ENCODE peak calls at places on chromosomes 6 and 20, in ten cellular contexts. Z is OCI-LY7; D is cardiac muscle cell; N is CD8-positive, alpha-beta T cell; B is tibial artery; U is transverse colon; R is PC-3; Y is fibroblast of lung; T is esophagus squamous epithelium; K is psoas muscle. W is an unnamed sample.
A peak's percentile ranks its signal among the peaks of the same experiment; 100 is the strongest.

GRCh38 chr20:58515240-58516212 is at the start of gene APCDD1L:
- DNase-seq in K (no peak), D (peak; percentile 20), T (no peak), Y (peak; percentile 65), Z (no peak), U (no peak), N (no peak), B (no peak), R (peak; percentile 89), W (no peak)

GRCh38 chr6:32945106-32945761 is 4.4 kb upstream of the HLA-DMB start:
- DNase-seq in K (no peak), N (no peak), T (no peak), Y (peak; percentile 78), R (no peak), U (peak; percentile 67), Z (peak; percentile 81), B (no peak), D (no peak), W (no peak)

GRCh38 chr20:9493818-9494217 is 20.6 kb upstream of the LAMP5 start:
- DNase-seq in T (no peak), U (no peak), Y (peak; percentile 28), R (no peak), K (no peak), N (no peak), D (no peak), Z (no peak), B (no peak), W (no peak)

GRCh38 chr6:138590796-138591709 is 91.8 kb upstream of the NHSL1 start:
- DNase-seq in Y (peak; percentile 82), N (no peak), T (no peak), B (no peak), Z (peak; percentile 71), U (peak; percentile 74), K (no peak), R (peak; percentile 77), D (peak; percentile 84), W (no peak)

GRCh38 chr6:157539900-157540752 is 159.1 kb downstream of the ZDHHC14 start:
- DNase-seq in R (no peak), Y (no peak), D (no peak), N (no peak), B (no peak), T (no peak), U (peak; percentile 55), K (no peak), Z (no peak), W (no peak)

GRCh38 chr20:20457392-20458126 is 89.7 kb downstream of the INSM1 start:
- DNase-seq in U (no peak), N (no peak), Y (peak; percentile 57), T (no peak), D (peak; percentile 30), Z (no peak), R (peak; percentile 82), K (no peak), B (no peak), W (no peak)

GRCh38 chr6:70510600-70510999 is 56.1 kb upstream of the SDHAF4 start:
- DNase-seq in N (no peak), Z (no peak), K (no peak), U (no peak), B (no peak), Y (no peak), R (no peak), T (no peak), D (no peak), W (no peak)

GRCh38 chr6:30557683-30557981 is 537 bp downstream of the PRR3 start:
- DNase-seq in Y (no peak), R (peak; percentile 54), N (no peak), D (no peak), T (no peak), Z (peak; percentile 77), B (no peak), K (no peak), U (no peak), W (no peak)

GRCh38 chr20:51469578-51470520 is 72.7 kb downstream of the NFATC2 start:
- DNase-seq in D (no peak), R (no peak), N (no peak), K (no peak), Z (peak; percentile 74), T (no peak), B (no peak), Y (no peak), U (no peak), W (no peak)

GRCh38 chr20:49594143-49594928 is 26.4 kb upstream of the PTGIS start:
- DNase-seq in D (peak; percentile 86), N (no peak), Z (no peak), K (peak; percentile 87), R (peak; percentile 97), B (peak; percentile 90), Y (peak; percentile 91), T (no peak), U (peak; percentile 28), W (peak; percentile 67)

GRCh38 chr20:49427751-49428518 is 54.5 kb downstream of the KCNB1 start:
- DNase-seq in D (no peak), R (no peak), Z (no peak), B (no peak), U (no peak), Y (no peak), K (peak; percentile 63), T (no peak), N (no peak), W (peak; percentile 37)

GRCh38 chr20:33028875-33029274 is 2.6 kb upstream of the BPIFB6 start:
- DNase-seq in K (no peak), D (no peak), Z (no peak), Y (no peak), T (no peak), R (no peak), U (no peak), N (no peak), B (no peak), W (no peak)

GRCh38 chr20:36167826-36168634 is 13.5 kb downstream of the EPB41L1 start:
- DNase-seq in D (no peak), Z (no peak), R (peak; percentile 86), K (no peak), N (no peak), T (no peak), Y (peak; percentile 34), U (no peak), B (no peak), W (no peak)

GRCh38 chr20:31987744-31988143 is 19.8 kb downstream of the XKR7 start:
- DNase-seq in U (no peak), B (no peak), D (no peak), Z (no peak), K (no peak), Y (no peak), N (no peak), T (no peak), R (peak; percentile 50), W (no peak)
- H3K27ac ChIP-seq in U (no peak overlapping the region), B (no peak overlapping the region), D (no peak overlapping the region), Z (no peak overlapping the region), K (no peak overlapping the region), Y (no peak overlapping the region), N (no peak overlapping the region), T (no peak overlapping the region), R (no peak overlapping the region), W (no peak overlapping the region)

GRCh38 chr6:152701081-152701862 is 3.6 kb downstream of the MYCT1 start:
- DNase-seq in Y (peak; percentile 21), N (no peak), R (peak; percentile 6), T (no peak), K (no peak), D (peak; percentile 50), U (no peak), Z (peak; percentile 46), B (no peak), W (no peak)
- TF ChIP-seq CTCF in Y (no peak), N (no peak), R (peak; percentile 34), T (no peak), K (no peak), D (no peak), U (no peak), Z (peak; percentile 82), B (no peak), W (peak; percentile 19)

DNA sequence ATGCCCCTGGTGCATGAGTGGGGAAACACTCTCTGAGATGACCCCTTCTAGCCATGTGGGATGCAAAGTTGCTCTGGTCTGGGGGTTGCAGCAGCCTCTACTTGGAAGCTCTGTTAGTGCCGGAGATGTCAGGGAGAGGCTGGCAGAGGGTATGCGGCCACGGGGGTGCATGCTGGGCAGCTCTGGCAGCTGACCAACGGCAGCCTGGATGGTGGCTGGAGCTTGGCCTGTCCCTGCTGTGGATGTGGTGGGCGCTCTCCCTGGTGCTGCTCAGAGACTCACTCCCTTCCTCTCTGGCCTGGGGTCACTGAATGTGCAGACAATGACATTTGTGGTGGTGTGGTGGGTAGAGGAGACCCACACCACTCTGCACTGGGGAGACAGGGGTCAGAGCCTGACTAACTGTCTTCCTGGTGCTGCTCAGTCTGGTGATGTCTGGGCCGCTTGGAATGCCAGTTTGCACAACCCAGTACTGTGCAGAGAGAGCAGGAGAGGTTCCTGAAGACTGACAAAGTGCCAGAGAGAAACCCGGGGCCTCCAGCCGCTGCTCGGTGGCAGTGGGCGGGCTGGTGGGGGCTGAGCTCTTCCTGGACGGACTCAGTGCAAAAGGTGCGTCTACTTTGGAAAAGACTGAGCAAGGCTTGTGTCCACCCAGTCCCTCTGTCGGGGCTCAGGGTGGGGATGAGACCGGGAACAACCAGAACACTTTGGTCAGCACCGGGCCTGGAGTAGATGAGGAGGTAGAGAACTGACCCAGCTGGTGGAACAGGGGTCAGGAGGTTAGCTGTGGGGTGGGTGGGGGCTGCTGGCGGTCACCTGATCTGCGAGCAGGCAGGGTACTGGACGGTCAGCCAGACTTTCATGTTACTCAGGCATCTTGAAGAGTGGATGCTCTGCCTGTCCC is 2.7 kb downstream of the MYT1 start:
- DNase-seq in R (no peak), B (no peak), Z (no peak), K (no peak), Y (no peak), D (no peak), N (no peak), U (no peak), T (no peak), W (no peak)
- H3K4me1 ChIP-seq in R (no peaks in the 10 kb centered on the region), B (no peaks in the 10 kb centered on the region), Z (no peaks in the 10 kb centered on the region), K (no peaks in the 10 kb centered on the region), Y (no peaks in the 10 kb centered on the region), D (no peaks in the 10 kb centered on the region), N (no peaks in the 10 kb centered on the region), U (no peaks in the 10 kb centered on the region), T (no peaks in the 10 kb centered on the region), W (no peaks in the 10 kb centered on the region)

DNA sequence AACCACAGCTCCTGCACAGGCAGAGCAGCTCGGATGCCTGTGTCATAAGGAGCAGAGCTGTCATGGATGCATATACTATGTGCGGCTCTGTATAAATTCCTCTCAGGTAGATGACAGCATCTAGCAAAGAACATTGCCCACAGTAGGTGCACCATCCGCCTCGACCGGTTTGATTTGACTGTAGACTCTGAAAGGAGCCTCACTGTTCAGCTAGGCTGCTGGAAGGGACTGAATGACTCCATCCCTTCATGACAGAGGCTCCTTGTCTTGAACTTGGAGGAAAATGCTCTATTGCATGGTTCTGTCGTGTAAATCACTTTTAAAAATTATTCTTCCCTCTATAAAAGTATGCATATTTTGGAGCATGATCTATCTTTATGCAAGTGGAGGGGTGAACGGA is 128.8 kb upstream of the QKI start:
- DNase-seq in N (no peak), D (no peak), Z (no peak), R (no peak), Y (no peak), B (no peak), K (no peak), T (no peak), U (no peak), W (no peak)
- H3K27ac ChIP-seq in N (no peak overlapping the region), D (no peak overlapping the region), Z (no peak overlapping the region), R (no peak overlapping the region), Y (no peak overlapping the region), B (no peak overlapping the region), K (no peak overlapping the region), T (no peak overlapping the region), U (no peak overlapping the region), W (no peak overlapping the region)